ENCODE peak calls at places on chromosomes 5 and 9, in seven cellular contexts. B, R, P, W, A, K and J are unnamed samples.

GRCh38 chr9:116549061-116549664 is 137.9 kb upstream of the TRIM32 start:
- DNase-seq in K (no peak), R (no peak), W (no peak), B (peak), P (no peak), A (peak), J (peak)

GRCh38 chr5:159971038-159971437 is 37.9 kb upstream of the TTC1 start:
- DNase-seq in P (no peak), A (no peak), R (no peak), B (no peak), K (no peak), W (no peak), J (no peak)

GRCh38 chr5:20537911-20538310 is 549.9 kb upstream of the CDH18 start:
- DNase-seq in P (no peak), R (no peak), W (no peak), A (no peak), K (no peak), B (no peak), J (no peak)

GRCh38 chr5:115949096-115949495 is 13.2 kb upstream of the LVRN start:
- DNase-seq in B (no peak), R (no peak), P (no peak), K (no peak), A (no peak), W (no peak), J (no peak)

GRCh38 chr9:24044576-24044975 is 218.5 kb upstream of the ELAVL2 start:
- DNase-seq in A (no peak), K (no peak), W (no peak), B (no peak), P (no peak), R (no peak), J (no peak)

GRCh38 chr5:145484195-145484594 is 350.9 kb downstream of the PRELID2 start:
- DNase-seq in B (no peak), P (peak), A (no peak), K (no peak), R (no peak), W (no peak), J (no peak)

GRCh38 chr9:133050142-133050541 is 11.6 kb upstream of the CEL start:
- DNase-seq in W (no peak), P (peak), A (no peak), R (no peak), B (no peak), K (no peak), J (no peak)

GRCh38 chr9:71271602-71272001 is 150.2 kb upstream of the TRPM3 start:
- DNase-seq in W (no peak), P (no peak), R (no peak), A (no peak), K (no peak), B (no peak), J (no peak)

GRCh38 chr5:134554319-134555222 is 29.1 kb downstream of the JADE2 start:
- DNase-seq in P (no peak), K (no peak), R (peak), B (no peak), W (no peak), A (peak), J (no peak)

GRCh38 chr9:109198736-109199384 is 31.8 kb upstream of the FRRS1L start:
- DNase-seq in A (no peak), W (no peak), R (no peak), P (no peak), K (no peak), B (no peak), J (no peak)